ENCODE peak calls at places on chromosome 19, in ten cellular contexts. D is DMS153; Q is occipital lobe; B is stimulated activated CD4-positive, alpha-beta T cell treated with anti-CD3 and anti-CD28 coated beads, Interleukin-15, amount 100 ng/mL, for 48 hours; G is left ventricle myocardium superior; X is stimulated activated CD8-positive, alpha-beta memory T cell treated with anti-CD3 and anti-CD28 coated beads, Interleukin-4, amount 100 ng/mL, for 1 hour; I is activated CD4-positive, alpha-beta T cell treated with anti-CD3 and anti-CD28 coated beads, Interleukin-2, amount 50 U/mL, for 24 hours; A is islet precursor cell; S is AG08395; J is right lobe of liver. F is an unnamed sample.

GRCh38 chr19:57512845-57513244 is 13.1 kb downstream of the ZNF773 start:
- DNase-seq in S (no peak), I (no peak), G (no peak), J (no peak), B (no peak), A (no peak), X (no peak), D (no peak), Q (no peak), F (no peak)

GRCh38 chr19:46296722-46297431 is at the start of gene HIF3A:
- DNase-seq in A (peak), D (peak), S (no peak), G (peak), J (no peak), I (no peak), B (no peak), Q (peak), X (no peak), F (no peak)

GRCh38 chr19:58350871-58351557 is 2.3 kb downstream of the A1BG start:
- DNase-seq in A (no peak), D (no peak), G (no peak), Q (no peak), S (no peak), X (no peak), I (no peak), B (no peak), J (no peak), F (no peak)

GRCh38 chr19:29666634-29667389 is 1.6 kb downstream of the PLEKHF1 start:
- DNase-seq in I (no peak), Q (no peak), A (peak), D (no peak), J (peak), S (peak), G (peak), B (no peak), X (no peak), F (no peak)

GRCh38 chr19:58513694-58514563 is 2.1 kb upstream of the SLC27A5 start:
- DNase-seq in Q (peak), X (peak), S (peak), J (peak), D (peak), A (peak), G (peak), I (peak), B (peak), F (no peak)

GRCh38 chr19:21314676-21315075 is 14.5 kb downstream of the ZNF708 start:
- DNase-seq in I (no peak), A (peak), X (no peak), Q (peak), S (no peak), J (no peak), B (no peak), G (no peak), D (no peak), F (no peak)

GRCh38 chr19:6769006-6769637 is 1.9 kb upstream of the SH2D3A start:
- DNase-seq in G (no peak), B (no peak), S (peak), Q (no peak), X (no peak), A (peak), J (no peak), D (no peak), I (no peak), F (no peak)

GRCh38 chr19:8209965-8210659 is 942 bp downstream of the CERS4 start:
- DNase-seq in S (no peak), D (peak), J (no peak), X (no peak), B (no peak), A (peak), G (no peak), Q (no peak), I (no peak), F (no peak)

GRCh38 chr19:45376045-45376724 is 5.8 kb upstream of the ERCC2 start:
- DNase-seq in G (peak), D (no peak), S (peak), A (peak), B (no peak), J (no peak), X (no peak), Q (no peak), I (no peak), F (no peak)

GRCh38 chr19:50661675-50662441 is 12.6 kb downstream of the C19orf81 start:
- DNase-seq in J (no peak), B (no peak), I (no peak), G (no peak), D (no peak), Q (no peak), X (no peak), A (no peak), S (no peak), F (no peak)

GRCh38 chr19:22354665-22355064 is 67.5 kb downstream of the ZNF98 start:
- DNase-seq in A (no peak), I (no peak), B (no peak), D (no peak), S (no peak), X (no peak), J (no peak), Q (no peak), G (no peak), F (no peak)

GRCh38 chr19:15113245-15114152 is 6.3 kb downstream of the SYDE1 start:
- DNase-seq in D (no peak), G (no peak), S (no peak), I (no peak), X (no peak), Q (no peak), A (no peak), J (no peak), B (no peak), F (no peak)

GRCh38 chr19:35509861-35510625 is 3.4 kb downstream of the DMKN start:
- DNase-seq in A (peak), D (no peak), X (peak), Q (peak), J (peak), B (peak), G (peak), S (peak), I (peak), F (no peak)

GRCh38 chr19:33177417-33177976 is 16.6 kb upstream of the LRP3 start:
- DNase-seq in X (peak), S (peak), B (no peak), G (no peak), Q (no peak), A (peak), I (no peak), J (no peak), D (no peak), F (no peak)

GRCh38 chr19:36019061-36019670 is 5.2 kb upstream of the ALKBH6 start:
- DNase-seq in B (no peak), S (no peak), J (no peak), G (no peak), A (no peak), I (no peak), X (no peak), Q (no peak), D (no peak), F (no peak)

GRCh38 chr19:41420101-41420880 is 6.9 kb downstream of the B3GNT8 start:
- DNase-seq in B (no peak), S (no peak), G (no peak), I (no peak), D (no peak), J (peak), A (no peak), X (no peak), Q (no peak), F (no peak)

GRCh38 chr19:18985257-18985656 is 44.2 kb upstream of the HOMER3 start:
- DNase-seq in G (no peak), X (no peak), S (no peak), J (no peak), A (no peak), Q (no peak), B (no peak), I (no peak), D (no peak), F (no peak)

GRCh38 chr19:49852631-49853126 is 1.7 kb downstream of the PTOV1 start:
- DNase-seq in J (no peak), X (no peak), I (no peak), G (no peak), B (no peak), D (no peak), A (no peak), S (no peak), Q (no peak), F (no peak)

GRCh38 chr19:45139286-45140143 is 21.3 kb downstream of the NKPD1 start:
- DNase-seq in J (no peak), G (no peak), B (no peak), D (no peak), A (no peak), S (no peak), X (no peak), Q (no peak), I (no peak), F (no peak)

GRCh38 chr19:54691582-54692293 is 29.0 kb downstream of the LILRB4 start:
- DNase-seq in X (no peak), A (no peak), G (no peak), Q (no peak), S (no peak), B (no peak), J (no peak), D (no peak), I (no peak), F (no peak)

GRCh38 chr19:1168877-1169791 is 4.9 kb downstream of the SBNO2 start:
- DNase-seq in X (no peak), G (no peak), I (no peak), Q (no peak), B (no peak), D (no peak), J (peak), A (peak), S (peak), F (no peak)

GRCh38 chr19:38784224-38784623 is 4.8 kb upstream of the LGALS7B start:
- DNase-seq in J (no peak), X (no peak), B (no peak), D (no peak), G (no peak), S (no peak), A (no peak), Q (no peak), I (no peak), F (no peak)

GRCh38 chr19:1621021-1621420 is 15.8 kb upstream of the UQCR11 start:
- DNase-seq in J (peak), I (no peak), G (peak), B (no peak), S (no peak), A (no peak), Q (no peak), D (no peak), X (no peak), F (no peak)

GRCh38 chr19:42272535-42272897 is 3.5 kb downstream of the CIC start:
- DNase-seq in X (no peak), I (no peak), S (no peak), Q (no peak), G (no peak), J (no peak), B (no peak), D (no peak), A (no peak), F (no peak)